ENCODE peak calls at places on chromosomes 3 and 15, in seven cellular contexts. One of them, this sample, is unnamed.

GRCh38 chr15:59339252-59339672 is 33.4 kb downstream of the MYO1E start:
- DNase-seq in OCI-M1: no peak
- DNase-seq in mesendoderm: no peak
- DNase-seq in fibroblast of lung: peak; percentile 49
- DNase-seq in activated T-helper 1 cell treated with Interleukin-2 at 50 U/mL for 16 hours: no peak
- DNase-seq in kidney glomerular epithelial cell: no peak
- DNase-seq in anterior cingulate cortex: no peak
- DNase-seq in this sample: no peak

GRCh38 chr15:36183207-36183606 is 396.2 kb upstream of the CDIN1 start:
- DNase-seq in mesendoderm: no peak
- DNase-seq in kidney glomerular epithelial cell: no peak
- DNase-seq in anterior cingulate cortex: no peak
- DNase-seq in OCI-M1: no peak
- DNase-seq in activated T-helper 1 cell treated with Interleukin-2 at 50 U/mL for 16 hours: no peak
- DNase-seq in fibroblast of lung: no peak
- DNase-seq in this sample: no peak

GRCh38 chr3:113678773-113679172 is 17.7 kb downstream of the USF3 start:
- DNase-seq in mesendoderm: no peak
- DNase-seq in anterior cingulate cortex: no peak
- DNase-seq in kidney glomerular epithelial cell: no peak
- DNase-seq in fibroblast of lung: no peak
- DNase-seq in OCI-M1: no peak
- DNase-seq in activated T-helper 1 cell treated with Interleukin-2 at 50 U/mL for 16 hours: no peak
- DNase-seq in this sample: no peak

GRCh38 chr15:96657096-96657495 is 326.6 kb downstream of the NR2F2 start:
- DNase-seq in OCI-M1: peak; percentile 12
- DNase-seq in mesendoderm: peak; percentile 12
- DNase-seq in fibroblast of lung: no peak
- DNase-seq in anterior cingulate cortex: no peak
- DNase-seq in activated T-helper 1 cell treated with Interleukin-2 at 50 U/mL for 16 hours: no peak
- DNase-seq in kidney glomerular epithelial cell: no peak
- DNase-seq in this sample: no peak

GRCh38 chr3:184135911-184136260 is 728 bp downstream of the EIF2B5 start:
- DNase-seq in anterior cingulate cortex: no peak
- DNase-seq in fibroblast of lung: no peak
- DNase-seq in activated T-helper 1 cell treated with Interleukin-2 at 50 U/mL for 16 hours: no peak
- DNase-seq in mesendoderm: no peak
- DNase-seq in kidney glomerular epithelial cell: no peak
- DNase-seq in OCI-M1: no peak
- DNase-seq in this sample: no peak

GRCh38 chr3:49466047-49466446 is 4.0 kb upstream of the DAG1 start:
- DNase-seq in fibroblast of lung: no peak
- DNase-seq in kidney glomerular epithelial cell: no peak
- DNase-seq in activated T-helper 1 cell treated with Interleukin-2 at 50 U/mL for 16 hours: no peak
- DNase-seq in anterior cingulate cortex: no peak
- DNase-seq in mesendoderm: peak; percentile 16
- DNase-seq in OCI-M1: no peak
- DNase-seq in this sample: no peak

GRCh38 chr3:126305427-126305826 is 51.8 kb downstream of the KLF15 start:
- DNase-seq in OCI-M1: no peak
- DNase-seq in activated T-helper 1 cell treated with Interleukin-2 at 50 U/mL for 16 hours: no peak
- DNase-seq in anterior cingulate cortex: no peak
- DNase-seq in kidney glomerular epithelial cell: no peak
- DNase-seq in fibroblast of lung: no peak
- DNase-seq in mesendoderm: no peak
- DNase-seq in this sample: no peak

GRCh38 chr15:74376226-74376625 is 8.8 kb upstream of the CYP11A1 start:
- DNase-seq in anterior cingulate cortex: no peak
- DNase-seq in activated T-helper 1 cell treated with Interleukin-2 at 50 U/mL for 16 hours: no peak
- DNase-seq in mesendoderm: no peak
- DNase-seq in kidney glomerular epithelial cell: no peak
- DNase-seq in fibroblast of lung: no peak
- DNase-seq in OCI-M1: no peak
- DNase-seq in this sample: no peak

GRCh38 chr15:41746802-41747201 is 27.5 kb upstream of the MAPKBP1 start:
- DNase-seq in mesendoderm: no peak
- DNase-seq in OCI-M1: no peak
- DNase-seq in anterior cingulate cortex: no peak
- DNase-seq in activated T-helper 1 cell treated with Interleukin-2 at 50 U/mL for 16 hours: no peak
- DNase-seq in fibroblast of lung: peak; percentile 19
- DNase-seq in kidney glomerular epithelial cell: no peak
- DNase-seq in this sample: no peak

GRCh38 chr3:16142350-16143050 is 32.0 kb upstream of the GALNT15 start:
- DNase-seq in mesendoderm: no peak
- DNase-seq in fibroblast of lung: no peak
- DNase-seq in kidney glomerular epithelial cell: no peak
- DNase-seq in anterior cingulate cortex: no peak
- DNase-seq in activated T-helper 1 cell treated with Interleukin-2 at 50 U/mL for 16 hours: no peak
- DNase-seq in OCI-M1: no peak
- DNase-seq in this sample: no peak

GRCh38 chr3:119025390-119025789 is 9.3 kb downstream of the IGSF11 start:
- DNase-seq in fibroblast of lung: no peak
- DNase-seq in anterior cingulate cortex: no peak
- DNase-seq in mesendoderm: no peak
- DNase-seq in activated T-helper 1 cell treated with Interleukin-2 at 50 U/mL for 16 hours: no peak
- DNase-seq in kidney glomerular epithelial cell: no peak
- DNase-seq in OCI-M1: peak; percentile 7
- DNase-seq in this sample: no peak

GRCh38 chr3:24640330-24640877 is 145.8 kb upstream of the THRB start:
- DNase-seq in OCI-M1: peak; percentile 67
- DNase-seq in fibroblast of lung: peak; percentile 75
- DNase-seq in mesendoderm: peak; percentile 32
- DNase-seq in anterior cingulate cortex: no peak
- DNase-seq in kidney glomerular epithelial cell: peak; percentile 60
- DNase-seq in activated T-helper 1 cell treated with Interleukin-2 at 50 U/mL for 16 hours: no peak
- DNase-seq in this sample: peak; percentile 20

GRCh38 chr3:59056706-59057105 is 6.9 kb upstream of the CFAP20DC start:
- DNase-seq in kidney glomerular epithelial cell: no peak
- DNase-seq in activated T-helper 1 cell treated with Interleukin-2 at 50 U/mL for 16 hours: no peak
- DNase-seq in fibroblast of lung: no peak
- DNase-seq in anterior cingulate cortex: no peak
- DNase-seq in mesendoderm: no peak
- DNase-seq in OCI-M1: no peak
- DNase-seq in this sample: no peak

GRCh38 chr3:183506674-183507290 is 48.7 kb downstream of the KLHL6 start:
- DNase-seq in OCI-M1: no peak
- DNase-seq in kidney glomerular epithelial cell: no peak
- DNase-seq in anterior cingulate cortex: no peak
- DNase-seq in activated T-helper 1 cell treated with Interleukin-2 at 50 U/mL for 16 hours: no peak
- DNase-seq in mesendoderm: no peak
- DNase-seq in fibroblast of lung: no peak
- DNase-seq in this sample: peak; percentile 27

GRCh38 chr3:158095302-158095997 is 10.8 kb downstream of the SHOX2 start:
- DNase-seq in activated T-helper 1 cell treated with Interleukin-2 at 50 U/mL for 16 hours: no peak
- DNase-seq in kidney glomerular epithelial cell: no peak
- DNase-seq in fibroblast of lung: no peak
- DNase-seq in mesendoderm: peak; percentile 46
- DNase-seq in anterior cingulate cortex: no peak
- DNase-seq in OCI-M1: no peak
- DNase-seq in this sample: no peak

GRCh38 chr15:92009162-92009561 is 155.7 kb downstream of the SLCO3A1 start:
- DNase-seq in kidney glomerular epithelial cell: no peak
- DNase-seq in anterior cingulate cortex: no peak
- DNase-seq in fibroblast of lung: no peak
- DNase-seq in OCI-M1: no peak
- DNase-seq in mesendoderm: no peak
- DNase-seq in activated T-helper 1 cell treated with Interleukin-2 at 50 U/mL for 16 hours: no peak
- DNase-seq in this sample: no peak

GRCh38 chr3:164470471-164470870 is 607.8 kb downstream of the SI start:
- DNase-seq in mesendoderm: peak; percentile 58
- DNase-seq in activated T-helper 1 cell treated with Interleukin-2 at 50 U/mL for 16 hours: no peak
- DNase-seq in OCI-M1: no peak
- DNase-seq in kidney glomerular epithelial cell: no peak
- DNase-seq in anterior cingulate cortex: no peak
- DNase-seq in fibroblast of lung: no peak
- DNase-seq in this sample: no peak

GRCh38 chr15:66650433-66650832 is 51.6 kb upstream of the SMAD6 start:
- DNase-seq in anterior cingulate cortex: no peak
- DNase-seq in OCI-M1: no peak
- DNase-seq in fibroblast of lung: peak; percentile 12
- DNase-seq in kidney glomerular epithelial cell: no peak
- DNase-seq in mesendoderm: no peak
- DNase-seq in activated T-helper 1 cell treated with Interleukin-2 at 50 U/mL for 16 hours: no peak
- DNase-seq in this sample: no peak

GRCh38 chr15:48360841-48361240 is 29.6 kb downstream of the DUT start:
- DNase-seq in activated T-helper 1 cell treated with Interleukin-2 at 50 U/mL for 16 hours: no peak
- DNase-seq in anterior cingulate cortex: no peak
- DNase-seq in kidney glomerular epithelial cell: no peak
- DNase-seq in fibroblast of lung: no peak
- DNase-seq in OCI-M1: peak; percentile 41
- DNase-seq in mesendoderm: peak; percentile 51
- DNase-seq in this sample: no peak

GRCh38 chr3:114411811-114412803 is 118.3 kb downstream of the TIGIT start:
- DNase-seq in anterior cingulate cortex: no peak
- DNase-seq in fibroblast of lung: peak; percentile 61
- DNase-seq in OCI-M1: no peak
- DNase-seq in mesendoderm: no peak
- DNase-seq in kidney glomerular epithelial cell: peak; percentile 74
- DNase-seq in activated T-helper 1 cell treated with Interleukin-2 at 50 U/mL for 16 hours: no peak
- DNase-seq in this sample: no peak